ENCODE peak calls at places on chromosomes 2 and 18, in five cellular contexts. One of them, this sample, is unnamed.

GRCh38 chr2:100106460-100106859 is 35.9 kb downstream of the AFF3 start:
- DNase-seq in NB4: no peak
- DNase-seq in HCT116: no peak
- DNase-seq in WTC11: peak
- DNase-seq in A549: no peak
- DNase-seq in this sample: no peak

GRCh38 chr2:31347788-31348187 is 66.8 kb downstream of the XDH start:
- DNase-seq in HCT116: no peak
- DNase-seq in WTC11: no peak
- DNase-seq in A549: peak
- DNase-seq in NB4: no peak
- DNase-seq in this sample: no peak

GRCh38 chr2:134348239-134348638 is 94.4 kb downstream of the MGAT5 start:
- DNase-seq in HCT116: no peak
- DNase-seq in NB4: no peak
- DNase-seq in A549: no peak
- DNase-seq in WTC11: no peak
- DNase-seq in this sample: no peak

GRCh38 chr2:214471990-214472389 is 61.1 kb downstream of the VWC2L start:
- DNase-seq in HCT116: no peak
- DNase-seq in WTC11: no peak
- DNase-seq in A549: no peak
- DNase-seq in NB4: no peak
- DNase-seq in this sample: no peak

GRCh38 chr2:58081000-58081399 is 34.4 kb downstream of the VRK2 start:
- DNase-seq in A549: peak
- DNase-seq in HCT116: no peak
- DNase-seq in WTC11: no peak
- DNase-seq in NB4: no peak
- DNase-seq in this sample: peak

GRCh38 chr18:79121746-79122474 is 52.7 kb downstream of the ATP9B start:
- DNase-seq in A549: no peak
- DNase-seq in HCT116: no peak
- DNase-seq in NB4: no peak
- DNase-seq in WTC11: no peak
- DNase-seq in this sample: no peak

GRCh38 chr2:169108098-169108884 is 38.9 kb downstream of the DHRS9 start:
- DNase-seq in NB4: peak
- DNase-seq in A549: no peak
- DNase-seq in HCT116: no peak
- DNase-seq in WTC11: no peak
- DNase-seq in this sample: no peak

GRCh38 chr2:19989681-19990415 is at the start of gene WDR35:
- DNase-seq in A549: peak
- DNase-seq in HCT116: peak
- DNase-seq in WTC11: peak
- DNase-seq in NB4: peak
- DNase-seq in this sample: peak

GRCh38 chr2:100935372-100935752 is 66.7 kb upstream of the RPL31 start:
- DNase-seq in NB4: no peak
- DNase-seq in A549: no peak
- DNase-seq in WTC11: no peak
- DNase-seq in HCT116: no peak
- DNase-seq in this sample: no peak

GRCh38 chr2:946073-947005 is 4.3 kb upstream of the SNTG2 start:
- DNase-seq in HCT116: no peak
- DNase-seq in NB4: no peak
- DNase-seq in A549: no peak
- DNase-seq in WTC11: no peak
- DNase-seq in this sample: no peak

GRCh38 chr18:58856881-58857280 is 7.8 kb upstream of the ZNF532 start:
- DNase-seq in HCT116: no peak
- DNase-seq in A549: peak
- DNase-seq in NB4: peak
- DNase-seq in WTC11: no peak
- DNase-seq in this sample: no peak

GRCh38 chr18:23964282-23965238 is 50.0 kb upstream of the TTC39C start:
- DNase-seq in A549: peak
- DNase-seq in WTC11: no peak
- DNase-seq in HCT116: peak
- DNase-seq in NB4: peak
- DNase-seq in this sample: no peak

GRCh38 chr18:6746386-6746960 is 17.0 kb downstream of the ARHGAP28 start:
- DNase-seq in HCT116: no peak
- DNase-seq in WTC11: no peak
- DNase-seq in NB4: no peak
- DNase-seq in A549: no peak
- DNase-seq in this sample: no peak

GRCh38 chr2:138722316-138722715 is 57.9 kb downstream of the NXPH2 start:
- DNase-seq in HCT116: no peak
- DNase-seq in NB4: no peak
- DNase-seq in A549: no peak
- DNase-seq in WTC11: no peak
- DNase-seq in this sample: no peak

GRCh38 chr2:84953535-84953934 is 17.4 kb upstream of the KCMF1 start:
- DNase-seq in A549: no peak
- DNase-seq in NB4: no peak
- DNase-seq in WTC11: no peak
- DNase-seq in HCT116: no peak
- DNase-seq in this sample: peak

GRCh38 chr2:25736899-25737515 is 63.6 kb upstream of the DTNB start:
- DNase-seq in HCT116: no peak
- DNase-seq in NB4: no peak
- DNase-seq in WTC11: no peak
- DNase-seq in A549: no peak
- DNase-seq in this sample: no peak

GRCh38 chr2:99425022-99425421 is 64.8 kb downstream of the REV1 start:
- DNase-seq in HCT116: no peak
- DNase-seq in WTC11: no peak
- DNase-seq in A549: no peak
- DNase-seq in NB4: no peak
- DNase-seq in this sample: no peak

GRCh38 chr2:172623249-172623965 is 67.5 kb downstream of the PDK1 start:
- DNase-seq in A549: no peak
- DNase-seq in NB4: no peak
- DNase-seq in HCT116: no peak
- DNase-seq in WTC11: no peak
- DNase-seq in this sample: no peak

GRCh38 chr2:102094917-102095316 is 47.6 kb upstream of the IL1R1 start:
- DNase-seq in WTC11: no peak
- DNase-seq in HCT116: peak
- DNase-seq in A549: peak
- DNase-seq in NB4: peak
- DNase-seq in this sample: peak

GRCh38 chr2:218284106-218284811 is 8.0 kb downstream of the TMBIM1 start:
- DNase-seq in HCT116: no peak
- DNase-seq in NB4: peak
- DNase-seq in WTC11: no peak
- DNase-seq in A549: no peak
- DNase-seq in this sample: no peak

GRCh38 chr2:204483497-204484164 is 61.6 kb upstream of the PARD3B start:
- DNase-seq in A549: no peak
- DNase-seq in HCT116: no peak
- DNase-seq in NB4: no peak
- DNase-seq in WTC11: no peak
- DNase-seq in this sample: peak

GRCh38 chr18:22169889-22170420 is 566 bp downstream of the GATA6 start:
- DNase-seq in WTC11: peak
- DNase-seq in NB4: no peak
- DNase-seq in HCT116: no peak
- DNase-seq in A549: no peak
- DNase-seq in this sample: peak

GRCh38 chr2:27065128-27065527 is 6.3 kb downstream of the OST4 start:
- DNase-seq in NB4: no peak
- DNase-seq in WTC11: no peak
- DNase-seq in HCT116: no peak
- DNase-seq in A549: no peak
- DNase-seq in this sample: no peak

GRCh38 chr2:10036095-10036879 is 7.1 kb upstream of the KLF11 start:
- DNase-seq in NB4: peak
- DNase-seq in A549: peak
- DNase-seq in WTC11: no peak
- DNase-seq in HCT116: no peak
- DNase-seq in this sample: no peak

GRCh38 chr2:38128653-38129052 is 52.7 kb upstream of the CYP1B1 start:
- DNase-seq in A549: no peak
- DNase-seq in NB4: peak
- DNase-seq in HCT116: no peak
- DNase-seq in WTC11: no peak
- DNase-seq in this sample: no peak

GRCh38 chr2:240619506-240620148 is 5.7 kb upstream of the GPR35 start:
- DNase-seq in NB4: no peak
- DNase-seq in WTC11: peak
- DNase-seq in HCT116: no peak
- DNase-seq in A549: no peak
- DNase-seq in this sample: no peak

GRCh38 chr2:38237311-38237710 is 139.8 kb downstream of the ATL2 start:
- DNase-seq in NB4: no peak
- DNase-seq in HCT116: no peak
- DNase-seq in A549: no peak
- DNase-seq in WTC11: no peak
- DNase-seq in this sample: no peak

GRCh38 chr2:65666156-65666725 is 233.8 kb upstream of the SPRED2 start:
- DNase-seq in A549: no peak
- DNase-seq in HCT116: no peak
- DNase-seq in NB4: peak
- DNase-seq in WTC11: no peak
- DNase-seq in this sample: no peak

GRCh38 chr18:21916594-21916993 is 176.0 kb downstream of the MIB1 start:
- DNase-seq in NB4: no peak
- DNase-seq in HCT116: no peak
- DNase-seq in WTC11: no peak
- DNase-seq in A549: no peak
- DNase-seq in this sample: no peak

GRCh38 chr18:56593906-56594305 is 44.5 kb downstream of the TXNL1 start:
- DNase-seq in A549: no peak
- DNase-seq in WTC11: no peak
- DNase-seq in HCT116: no peak
- DNase-seq in NB4: no peak
- DNase-seq in this sample: no peak

GRCh38 chr2:68909793-68910674 is 38.8 kb upstream of the BMP10 start:
- DNase-seq in NB4: peak
- DNase-seq in WTC11: peak
- DNase-seq in A549: peak
- DNase-seq in HCT116: peak
- DNase-seq in this sample: peak

GRCh38 chr2:204108874-204109295 is 172.3 kb downstream of the ICOS start:
- DNase-seq in HCT116: no peak
- DNase-seq in A549: no peak
- DNase-seq in NB4: no peak
- DNase-seq in WTC11: no peak
- DNase-seq in this sample: no peak

DNA sequence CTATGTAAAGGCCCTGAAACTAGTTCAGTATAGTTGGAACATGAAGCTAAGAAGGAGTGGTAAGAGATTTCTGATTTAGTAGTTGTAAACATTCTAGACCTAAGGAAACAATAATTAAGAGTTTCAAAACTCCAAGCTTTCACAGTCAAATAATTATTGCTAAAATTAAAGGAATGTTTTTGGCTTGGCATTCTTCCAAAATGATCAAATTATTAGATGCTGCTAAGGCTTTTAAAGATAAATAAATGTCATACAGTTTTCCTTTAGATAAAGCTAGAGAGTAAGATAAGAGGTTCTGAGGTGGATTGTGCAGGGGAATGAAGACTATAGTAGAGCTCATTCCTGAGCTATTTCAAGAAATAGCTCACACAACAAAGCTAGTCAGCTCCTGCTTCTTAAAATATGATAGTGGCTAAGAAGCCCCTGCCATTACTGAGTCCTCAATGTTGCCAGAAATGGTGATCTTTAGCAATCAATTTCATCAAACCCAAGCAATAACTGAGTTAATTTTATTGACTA is 45.3 kb downstream of the ZC3H15 start:
- DNase-seq in A549: no peak
- DNase-seq in WTC11: no peak
- DNase-seq in NB4: no peak
- DNase-seq in HCT116: no peak
- DNase-seq in this sample: no peak
- TF ChIP-seq MAX in A549: no peak
- TF ChIP-seq MAX in WTC11: no peak
- TF ChIP-seq MAX in NB4: no peak
- TF ChIP-seq MAX in HCT116: no peak
- TF ChIP-seq MAX in this sample: no peak

GRCh38 chr2:177572236-177572671 is 179.7 kb downstream of the AGPS start:
- DNase-seq in WTC11: no peak
- DNase-seq in HCT116: no peak
- DNase-seq in A549: no peak
- DNase-seq in NB4: no peak
- DNase-seq in this sample: peak
- TF ChIP-seq MAX in WTC11: no peak
- TF ChIP-seq MAX in HCT116: no peak
- TF ChIP-seq MAX in A549: no peak
- TF ChIP-seq MAX in NB4: no peak
- TF ChIP-seq MAX in this sample: no peak

DNA sequence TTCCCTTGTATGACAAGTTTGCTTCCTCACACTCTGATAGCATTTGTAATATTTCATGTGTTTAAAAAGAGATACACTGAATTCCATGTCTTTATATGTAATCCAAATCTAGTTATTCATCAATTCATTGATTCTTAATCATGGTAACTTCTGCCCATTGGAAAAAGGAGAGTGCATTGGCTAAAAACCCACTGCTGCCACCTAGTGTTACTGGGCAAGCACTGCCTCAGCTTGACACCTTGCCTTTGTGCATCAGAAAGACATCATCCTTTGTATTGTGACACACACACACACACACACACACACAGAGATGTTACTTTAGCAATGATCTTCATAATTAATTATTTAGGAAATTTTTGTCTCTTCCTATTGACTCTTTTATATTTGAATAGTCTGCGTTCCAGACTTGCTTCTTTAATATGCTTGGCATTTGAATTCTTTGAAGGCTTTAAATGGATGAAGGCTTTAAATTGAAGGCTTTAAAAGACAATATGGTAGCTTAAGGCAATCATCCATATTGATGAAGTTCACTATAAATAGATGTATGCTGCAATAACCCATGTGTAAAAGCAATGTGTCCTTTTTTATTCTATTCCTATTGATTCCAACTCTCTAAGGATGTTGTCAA is 414.2 kb upstream of the CHST9 start:
- DNase-seq in HCT116: peak
- DNase-seq in WTC11: peak
- DNase-seq in A549: peak
- DNase-seq in NB4: peak
- DNase-seq in this sample: peak
- TF ChIP-seq MAX in HCT116: no peak
- TF ChIP-seq MAX in WTC11: no peak
- TF ChIP-seq MAX in A549: no peak
- TF ChIP-seq MAX in NB4: no peak
- TF ChIP-seq MAX in this sample: no peak

DNA sequence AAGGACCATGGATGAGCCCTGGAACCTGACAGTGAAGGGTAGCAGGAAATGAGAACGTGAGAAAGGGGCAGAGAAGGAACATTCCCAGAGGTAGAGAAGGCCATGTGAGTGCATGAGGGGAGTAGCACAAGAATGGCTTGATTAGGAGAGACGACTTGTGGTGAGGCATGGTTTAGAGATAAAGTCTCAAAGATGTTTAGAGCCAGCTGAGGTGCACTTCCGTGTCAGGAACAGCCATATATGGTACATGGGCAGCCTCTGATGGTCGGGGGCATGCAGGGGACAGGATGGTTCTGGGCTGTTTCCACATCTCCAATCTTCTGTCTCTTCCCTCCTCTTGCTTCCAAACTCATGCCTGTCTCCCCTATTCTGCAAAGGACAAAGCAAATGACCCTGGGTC is 28.8 kb upstream of the EFEMP1 start:
- DNase-seq in HCT116: no peak
- DNase-seq in A549: no peak
- DNase-seq in WTC11: no peak
- DNase-seq in NB4: no peak
- DNase-seq in this sample: no peak
- TF ChIP-seq MAX in HCT116: no peak
- TF ChIP-seq MAX in A549: no peak
- TF ChIP-seq MAX in WTC11: no peak
- TF ChIP-seq MAX in NB4: no peak
- TF ChIP-seq MAX in this sample: no peak

This sample was measured in HepG2.